ENCODE peak calls at places on chromosomes 11 and 22, in six cellular contexts. M, H, P, Z, T and X are unnamed samples.

GRCh38 chr11:124896821-124897391 is 759 bp downstream of the ROBO4 start:
- DNase-seq in Z (no peak), H (no peak), P (no peak), T (no peak), M (no peak), X (no peak)

GRCh38 chr22:43007519-43008102 is 7.3 kb downstream of the PACSIN2 start:
- DNase-seq in Z (peak; percentile 75), M (no peak), T (peak; percentile 68), H (no peak), P (peak; percentile 14), X (no peak)

GRCh38 chr11:10208045-10208674 is 85.9 kb downstream of the SBF2 start:
- DNase-seq in H (no peak), Z (peak; percentile 64), M (peak; percentile 45), P (peak; percentile 6), T (no peak), X (no peak)

GRCh38 chr22:25992331-25992730 is 176.9 kb upstream of the SEZ6L start:
- DNase-seq in T (no peak), Z (no peak), M (no peak), H (no peak), P (no peak), X (no peak)

GRCh38 chr11:34565417-34566208 is 52.0 kb upstream of the ELF5 start:
- DNase-seq in Z (no peak), H (no peak), T (no peak), M (no peak), P (no peak), X (no peak)

GRCh38 chr11:72239849-72240460 is 4.0 kb downstream of the PHOX2A start:
- DNase-seq in T (no peak), P (peak; percentile 23), H (no peak), M (no peak), Z (no peak), X (no peak)

GRCh38 chr11:43250309-43250708 is 61.5 kb upstream of the API5 start:
- DNase-seq in M (no peak), T (no peak), H (no peak), Z (no peak), P (no peak), X (no peak)

GRCh38 chr11:120527111-120527748 is 15.7 kb downstream of the GRIK4 start:
- DNase-seq in M (no peak), Z (peak; percentile 57), T (no peak), H (no peak), P (no peak), X (no peak)

GRCh38 chr11:106288988-106289387 is 211.5 kb downstream of the AASDHPPT start:
- DNase-seq in M (no peak), P (no peak), T (no peak), Z (no peak), H (no peak), X (no peak)

GRCh38 chr11:41675205-41675604 is 215.8 kb upstream of the LRRC4C start:
- DNase-seq in H (no peak), Z (no peak), T (no peak), P (no peak), M (no peak), X (no peak)

GRCh38 chr11:121721961-121722360 is 269.2 kb upstream of the SORL1-AS1 start:
- DNase-seq in P (no peak), Z (no peak), T (no peak), H (peak; percentile 53), M (no peak), X (peak; percentile 62)

GRCh38 chr11:71476926-71477636 is 24.1 kb downstream of the NADSYN1 start:
- DNase-seq in T (no peak), H (no peak), M (no peak), Z (no peak), P (no peak), X (no peak)

GRCh38 chr22:39621826-39622225 is 51.3 kb downstream of the CACNA1I start:
- DNase-seq in M (no peak), P (no peak), T (no peak), Z (no peak), H (no peak), X (no peak)

GRCh38 chr11:83025267-83025704 is 46.4 kb downstream of the RAB30 start:
- DNase-seq in H (no peak), M (no peak), P (no peak), Z (no peak), T (no peak), X (no peak)

GRCh38 chr11:83200035-83200434 is 6.5 kb downstream of the ANKRD42 start:
- DNase-seq in M (no peak), Z (no peak), T (no peak), H (no peak), P (no peak), X (no peak)

GRCh38 chr11:68340003-68340767 is 27.8 kb downstream of the LRP5 start:
- DNase-seq in H (no peak), T (no peak), M (peak; percentile 48), Z (no peak), P (no peak), X (no peak)

GRCh38 chr11:134048028-134048427 is 20.8 kb upstream of the JAM3 start:
- DNase-seq in M (no peak), Z (no peak), H (no peak), T (no peak), P (no peak), X (no peak)

GRCh38 chr11:37657645-37658044 is 1059.6 kb upstream of the RAG2 start:
- DNase-seq in M (no peak), P (no peak), Z (peak; percentile 25), T (no peak), H (no peak), X (no peak)

GRCh38 chr11:70531281-70532065 is 133.1 kb downstream of the CTTN start:
- DNase-seq in M (no peak), Z (no peak), T (no peak), H (no peak), P (no peak), X (no peak)

GRCh38 chr22:37492428-37493344 is 6.5 kb upstream of the MFNG start:
- DNase-seq in P (peak; percentile 72), H (no peak), T (peak; percentile 37), M (peak; percentile 55), Z (peak; percentile 59), X (no peak)

GRCh38 chr22:36538529-36538928 is 9.6 kb upstream of the EIF3D start:
- DNase-seq in Z (no peak), H (no peak), P (no peak), T (no peak), M (no peak), X (no peak)

GRCh38 chr11:74460481-74461154 is 6.7 kb downstream of the KCNE3 start:
- DNase-seq in H (no peak), Z (peak; percentile 51), P (peak; percentile 78), T (peak; percentile 25), M (no peak), X (no peak)

GRCh38 chr11:70398834-70399680 is 728 bp downstream of the CTTN start:
- DNase-seq in T (no peak), M (no peak), H (no peak), Z (no peak), P (no peak), X (no peak)

GRCh38 chr11:57649826-57650738 is at the start of gene YPEL4:
- DNase-seq in Z (peak; percentile 83), H (peak; percentile 78), T (peak; percentile 74), P (no peak), M (peak; percentile 75), X (peak; percentile 36)

GRCh38 chr22:38081941-38082828 is 1.8 kb downstream of the SLC16A8 start:
- DNase-seq in T (no peak), M (no peak), H (no peak), P (no peak), Z (no peak), X (no peak)

GRCh38 chr22:38017272-38017920 is 33.0 kb upstream of the SOX10 start:
- DNase-seq in M (no peak), T (peak; percentile 30), Z (peak; percentile 52), H (peak; percentile 83), P (peak; percentile 73), X (no peak)

GRCh38 chr11:65305501-65306268 is 9.0 kb upstream of the CDC42EP2 start:
- DNase-seq in T (peak; percentile 60), H (no peak), Z (peak; percentile 90), M (no peak), P (no peak), X (no peak)
- H3K27ac ChIP-seq in T (no peak overlapping the region), H (peak overlapping the region; percentile 65), Z (peak overlapping the region; percentile 84), M (no peak overlapping the region), P (no peak overlapping the region), X (peak overlapping the region; percentile 57)

GRCh38 chr11:33290319-33290718 is 33.1 kb downstream of the HIPK3 start:
- DNase-seq in T (no peak), Z (no peak), M (no peak), P (no peak), H (no peak), X (no peak)
- H3K27ac ChIP-seq in T (no peak overlapping the region), Z (no peak overlapping the region), M (no peak overlapping the region), P (no peak overlapping the region), H (no peak overlapping the region), X (no peak overlapping the region)

GRCh38 chr11:128924109-128924508 is 18.6 kb downstream of the TP53AIP1 start:
- DNase-seq in T (no peak), M (no peak), Z (no peak), H (no peak), P (no peak), X (no peak)
- H3K27ac ChIP-seq in T (no peak overlapping the region), M (no peak overlapping the region), Z (no peak overlapping the region), H (no peak overlapping the region), P (no peak overlapping the region), X (no peak overlapping the region)

GRCh38 chr11:13667245-13667644 is 1.2 kb upstream of the FAR1 start:
- DNase-seq in T (no peak), P (no peak), H (no peak), M (no peak), Z (peak; percentile 3), X (no peak)

GRCh38 chr11:13668102-13668956 is at the start of gene FAR1:
- DNase-seq in P (peak; percentile 98), Z (peak; percentile 99), H (peak; percentile 98), T (peak; percentile 99), M (peak; percentile 98), X (peak; percentile 99)

GRCh38 chr11:13666708-13667107 is 1.8 kb upstream of the FAR1 start:
- DNase-seq in T (no peak), Z (no peak), H (no peak), P (no peak), M (no peak), X (no peak)

GRCh38 chr11:13668957-13669521 is 571 bp downstream of the FAR1 start:
- DNase-seq in M (peak; percentile 54), Z (peak; percentile 7), H (peak; percentile 32), T (no peak), P (peak; percentile 50), X (no peak)

GRCh38 chr11:13667795-13668101 is 720 bp upstream of the FAR1 start:
- DNase-seq in Z (no peak), P (no peak), H (no peak), T (no peak), M (no peak), X (no peak)
- H3K27ac ChIP-seq in Z (peak overlapping the region; percentile 5), P (peak overlapping the region; percentile 88), H (peak overlapping the region; percentile 66), T (peak overlapping the region; percentile 65), M (peak overlapping the region; percentile 41), X (peak overlapping the region; percentile 72)

GRCh38 chr22:46617250-46618103 is 2.7 kb upstream of the GRAMD4 start:
- DNase-seq in P (peak; percentile 51), Z (peak; percentile 20), T (no peak), M (no peak), H (no peak), X (no peak)

GRCh38 chr22:46619240-46619829 is 851 bp upstream of the GRAMD4 start:
- DNase-seq in Z (no peak), M (no peak), P (peak; percentile 85), T (no peak), H (no peak), X (no peak)

GRCh38 chr22:46618667-46619066 is 1.5 kb upstream of the GRAMD4 start:
- DNase-seq in M (no peak), P (no peak), Z (no peak), H (no peak), T (no peak), X (no peak)

GRCh38 chr22:46619830-46620501 is at the start of gene GRAMD4:
- DNase-seq in H (peak; percentile 54), Z (no peak), T (no peak), M (no peak), P (peak; percentile 71), X (peak; percentile 67)

GRCh38 chr22:46618104-46618647 is 2.0 kb upstream of the GRAMD4 start:
- DNase-seq in P (no peak), M (no peak), Z (no peak), H (no peak), T (no peak), X (no peak)
- H3K27ac ChIP-seq in P (peak overlapping the region; percentile 99), M (no peak overlapping the region), Z (no peak overlapping the region), H (no peak overlapping the region), T (no peak overlapping the region), X (no peak overlapping the region)